ENCODE peak calls at places on chromosomes 7 and 10, in eight cellular contexts. One of them, this sample, is unnamed.

GRCh38 chr7:4006687-4007086 is 675.4 kb upstream of the FOXK1 start:
- DNase-seq in prostate gland: peak
- DNase-seq in breast epithelium: peak
- DNase-seq in thyroid gland: no peak
- DNase-seq in sigmoid colon: peak
- DNase-seq in HCT116: no peak
- DNase-seq in A549: no peak
- DNase-seq in H54: no peak
- DNase-seq in this sample: no peak

GRCh38 chr7:2260820-2261219 is 18.8 kb downstream of the NUDT1 start:
- DNase-seq in HCT116: no peak
- DNase-seq in H54: peak
- DNase-seq in prostate gland: no peak
- DNase-seq in A549: peak
- DNase-seq in thyroid gland: peak
- DNase-seq in sigmoid colon: no peak
- DNase-seq in breast epithelium: peak
- DNase-seq in this sample: peak

GRCh38 chr10:29276251-29276850 is 12.5 kb upstream of the LYZL1 start:
- DNase-seq in sigmoid colon: no peak
- DNase-seq in prostate gland: no peak
- DNase-seq in HCT116: no peak
- DNase-seq in breast epithelium: no peak
- DNase-seq in thyroid gland: no peak
- DNase-seq in A549: peak
- DNase-seq in H54: no peak
- DNase-seq in this sample: no peak

GRCh38 chr7:149883452-149883861 is 9.7 kb downstream of the ATP6V0E2 start:
- DNase-seq in thyroid gland: peak
- DNase-seq in sigmoid colon: peak
- DNase-seq in H54: peak
- DNase-seq in A549: peak
- DNase-seq in HCT116: peak
- DNase-seq in prostate gland: peak
- DNase-seq in breast epithelium: peak
- DNase-seq in this sample: peak

GRCh38 chr10:30538086-30538485 is 91.5 kb downstream of the LYZL2 start:
- DNase-seq in thyroid gland: no peak
- DNase-seq in HCT116: no peak
- DNase-seq in sigmoid colon: no peak
- DNase-seq in prostate gland: no peak
- DNase-seq in H54: peak
- DNase-seq in A549: peak
- DNase-seq in breast epithelium: no peak
- DNase-seq in this sample: no peak

GRCh38 chr10:87925570-87925969 is 62.1 kb downstream of the PTEN start:
- DNase-seq in prostate gland: no peak
- DNase-seq in thyroid gland: no peak
- DNase-seq in H54: no peak
- DNase-seq in breast epithelium: no peak
- DNase-seq in sigmoid colon: no peak
- DNase-seq in HCT116: no peak
- DNase-seq in A549: no peak
- DNase-seq in this sample: no peak

GRCh38 chr7:82029236-82029635 is 259.4 kb upstream of the HGF start:
- DNase-seq in H54: no peak
- DNase-seq in HCT116: no peak
- DNase-seq in thyroid gland: no peak
- DNase-seq in prostate gland: no peak
- DNase-seq in A549: no peak
- DNase-seq in breast epithelium: no peak
- DNase-seq in sigmoid colon: no peak
- DNase-seq in this sample: no peak

GRCh38 chr7:50182734-50183133 is 89.7 kb upstream of the ZPBP start:
- DNase-seq in HCT116: no peak
- DNase-seq in sigmoid colon: no peak
- DNase-seq in prostate gland: no peak
- DNase-seq in A549: no peak
- DNase-seq in thyroid gland: no peak
- DNase-seq in H54: no peak
- DNase-seq in breast epithelium: no peak
- DNase-seq in this sample: no peak

GRCh38 chr7:109246330-109247077 is 676.8 kb downstream of the DNAJB9 start:
- DNase-seq in H54: no peak
- DNase-seq in sigmoid colon: no peak
- DNase-seq in HCT116: peak
- DNase-seq in prostate gland: peak
- DNase-seq in thyroid gland: no peak
- DNase-seq in breast epithelium: no peak
- DNase-seq in A549: peak
- DNase-seq in this sample: peak

GRCh38 chr7:71005109-71005508 is 126.8 kb upstream of the GALNT17 start:
- DNase-seq in A549: no peak
- DNase-seq in HCT116: no peak
- DNase-seq in breast epithelium: no peak
- DNase-seq in H54: no peak
- DNase-seq in thyroid gland: no peak
- DNase-seq in prostate gland: no peak
- DNase-seq in sigmoid colon: no peak
- DNase-seq in this sample: no peak

GRCh38 chr10:119205926-119206602 is 1.3 kb upstream of the GRK5 start:
- DNase-seq in breast epithelium: peak
- DNase-seq in thyroid gland: peak
- DNase-seq in sigmoid colon: peak
- DNase-seq in HCT116: no peak
- DNase-seq in prostate gland: peak
- DNase-seq in A549: peak
- DNase-seq in H54: peak
- DNase-seq in this sample: peak

GRCh38 chr10:73894245-73894971 is 16.5 kb upstream of the PLAU start:
- DNase-seq in prostate gland: no peak
- DNase-seq in sigmoid colon: no peak
- DNase-seq in A549: peak
- DNase-seq in H54: peak
- DNase-seq in thyroid gland: no peak
- DNase-seq in HCT116: no peak
- DNase-seq in breast epithelium: no peak
- DNase-seq in this sample: no peak

GRCh38 chr10:92450896-92451295 is 123.0 kb downstream of the IDE start:
- DNase-seq in H54: no peak
- DNase-seq in prostate gland: no peak
- DNase-seq in sigmoid colon: no peak
- DNase-seq in thyroid gland: no peak
- DNase-seq in HCT116: no peak
- DNase-seq in breast epithelium: no peak
- DNase-seq in A549: no peak
- DNase-seq in this sample: no peak

GRCh38 chr10:117237401-117237991 is 3.4 kb upstream of the SLC18A2 start:
- DNase-seq in H54: no peak
- DNase-seq in thyroid gland: no peak
- DNase-seq in HCT116: no peak
- DNase-seq in sigmoid colon: no peak
- DNase-seq in prostate gland: no peak
- DNase-seq in breast epithelium: no peak
- DNase-seq in A549: no peak
- DNase-seq in this sample: no peak

GRCh38 chr10:84156768-84157167 is 16.8 kb upstream of the GPR15LG start:
- DNase-seq in H54: no peak
- DNase-seq in A549: no peak
- DNase-seq in HCT116: no peak
- DNase-seq in breast epithelium: no peak
- DNase-seq in sigmoid colon: no peak
- DNase-seq in prostate gland: no peak
- DNase-seq in thyroid gland: no peak
- DNase-seq in this sample: no peak

GRCh38 chr10:62637249-62638061 is 167.1 kb upstream of the ADO start:
- DNase-seq in thyroid gland: no peak
- DNase-seq in prostate gland: no peak
- DNase-seq in sigmoid colon: no peak
- DNase-seq in H54: no peak
- DNase-seq in A549: no peak
- DNase-seq in breast epithelium: no peak
- DNase-seq in HCT116: no peak
- DNase-seq in this sample: peak

GRCh38 chr7:141421306-141421705 is 129.9 kb upstream of the AGK start:
- DNase-seq in H54: no peak
- DNase-seq in prostate gland: no peak
- DNase-seq in sigmoid colon: no peak
- DNase-seq in thyroid gland: no peak
- DNase-seq in breast epithelium: no peak
- DNase-seq in HCT116: no peak
- DNase-seq in A549: no peak
- DNase-seq in this sample: no peak

GRCh38 chr7:38025815-38026214 is 105.4 kb downstream of the EPDR1 start:
- DNase-seq in A549: no peak
- DNase-seq in H54: no peak
- DNase-seq in thyroid gland: no peak
- DNase-seq in sigmoid colon: no peak
- DNase-seq in breast epithelium: no peak
- DNase-seq in prostate gland: no peak
- DNase-seq in HCT116: no peak
- DNase-seq in this sample: no peak

GRCh38 chr10:43128958-43129706 is 9.1 kb upstream of the CSGALNACT2 start:
- DNase-seq in breast epithelium: no peak
- DNase-seq in thyroid gland: no peak
- DNase-seq in sigmoid colon: no peak
- DNase-seq in A549: no peak
- DNase-seq in HCT116: peak
- DNase-seq in prostate gland: no peak
- DNase-seq in H54: peak
- DNase-seq in this sample: peak

GRCh38 chr10:5413012-5413938 is 918 bp downstream of the NET1 start:
- DNase-seq in A549: peak
- DNase-seq in breast epithelium: no peak
- DNase-seq in thyroid gland: peak
- DNase-seq in H54: peak
- DNase-seq in prostate gland: no peak
- DNase-seq in HCT116: no peak
- DNase-seq in sigmoid colon: no peak
- DNase-seq in this sample: no peak

GRCh38 chr10:5416981-5417380 is 4.6 kb downstream of the NET1 start:
- DNase-seq in A549: no peak
- DNase-seq in sigmoid colon: no peak
- DNase-seq in thyroid gland: no peak
- DNase-seq in H54: no peak
- DNase-seq in HCT116: no peak
- DNase-seq in breast epithelium: no peak
- DNase-seq in prostate gland: no peak
- DNase-seq in this sample: no peak

GRCh38 chr10:5406918-5407317 is 2.3 kb upstream of the TUBAL3 start:
- DNase-seq in sigmoid colon: no peak
- DNase-seq in A549: no peak
- DNase-seq in breast epithelium: no peak
- DNase-seq in prostate gland: no peak
- DNase-seq in H54: no peak
- DNase-seq in HCT116: no peak
- DNase-seq in thyroid gland: no peak
- DNase-seq in this sample: no peak

GRCh38 chr10:5411941-5412276 is 448 bp upstream of the NET1 start:
- DNase-seq in A549: no peak
- DNase-seq in H54: no peak
- DNase-seq in HCT116: no peak
- DNase-seq in thyroid gland: no peak
- DNase-seq in sigmoid colon: no peak
- DNase-seq in breast epithelium: no peak
- DNase-seq in prostate gland: no peak
- DNase-seq in this sample: no peak

GRCh38 chr10:5412277-5412941 is at the start of gene NET1:
- DNase-seq in H54: peak
- DNase-seq in prostate gland: peak
- DNase-seq in HCT116: peak
- DNase-seq in breast epithelium: peak
- DNase-seq in thyroid gland: peak
- DNase-seq in sigmoid colon: peak
- DNase-seq in A549: peak
- DNase-seq in this sample: peak
- TF ChIP-seq POLR2A in H54: peak
- TF ChIP-seq POLR2A in prostate gland: peak
- TF ChIP-seq POLR2A in HCT116: no peak
- TF ChIP-seq POLR2A in breast epithelium: no peak
- TF ChIP-seq POLR2A in thyroid gland: no peak
- TF ChIP-seq POLR2A in sigmoid colon: no peak
- TF ChIP-seq POLR2A in A549: peak
- TF ChIP-seq POLR2A in this sample: peak

GRCh38 chr7:40469481-40469880 is 334.7 kb downstream of the SUGCT start:
- DNase-seq in breast epithelium: no peak
- DNase-seq in HCT116: no peak
- DNase-seq in prostate gland: no peak
- DNase-seq in A549: no peak
- DNase-seq in H54: no peak
- DNase-seq in sigmoid colon: no peak
- DNase-seq in thyroid gland: no peak
- DNase-seq in this sample: no peak

GRCh38 chr7:40471891-40472290 is 337.1 kb downstream of the SUGCT start:
- DNase-seq in prostate gland: no peak
- DNase-seq in HCT116: no peak
- DNase-seq in A549: no peak
- DNase-seq in sigmoid colon: no peak
- DNase-seq in thyroid gland: no peak
- DNase-seq in H54: no peak
- DNase-seq in breast epithelium: no peak
- DNase-seq in this sample: no peak

GRCh38 chr7:40470817-40471216 is 336.0 kb downstream of the SUGCT start:
- DNase-seq in H54: no peak
- DNase-seq in sigmoid colon: no peak
- DNase-seq in prostate gland: no peak
- DNase-seq in A549: no peak
- DNase-seq in HCT116: no peak
- DNase-seq in thyroid gland: no peak
- DNase-seq in breast epithelium: no peak
- DNase-seq in this sample: no peak

GRCh38 chr7:40474790-40475680 is 340.2 kb downstream of the SUGCT start:
- DNase-seq in breast epithelium: no peak
- DNase-seq in HCT116: no peak
- DNase-seq in prostate gland: no peak
- DNase-seq in A549: no peak
- DNase-seq in sigmoid colon: no peak
- DNase-seq in thyroid gland: no peak
- DNase-seq in H54: no peak
- DNase-seq in this sample: no peak

GRCh38 chr7:40470111-40470736 is 335.4 kb downstream of the SUGCT start:
- DNase-seq in sigmoid colon: no peak
- DNase-seq in prostate gland: no peak
- DNase-seq in A549: no peak
- DNase-seq in thyroid gland: peak
- DNase-seq in HCT116: no peak
- DNase-seq in breast epithelium: no peak
- DNase-seq in H54: no peak
- DNase-seq in this sample: no peak
- TF ChIP-seq POLR2A in sigmoid colon: no peak
- TF ChIP-seq POLR2A in prostate gland: no peak
- TF ChIP-seq POLR2A in A549: no peak
- TF ChIP-seq POLR2A in thyroid gland: no peak
- TF ChIP-seq POLR2A in HCT116: no peak
- TF ChIP-seq POLR2A in breast epithelium: no peak
- TF ChIP-seq POLR2A in H54: no peak
- TF ChIP-seq POLR2A in this sample: no peak

GRCh38 chr7:151059362-151060112 is at the start of gene SLC4A2:
- DNase-seq in thyroid gland: peak
- DNase-seq in prostate gland: peak
- DNase-seq in breast epithelium: peak
- DNase-seq in H54: peak
- DNase-seq in A549: peak
- DNase-seq in HCT116: no peak
- DNase-seq in sigmoid colon: peak
- DNase-seq in this sample: peak
- TF ChIP-seq POLR2A in thyroid gland: no peak
- TF ChIP-seq POLR2A in prostate gland: peak
- TF ChIP-seq POLR2A in breast epithelium: no peak
- TF ChIP-seq POLR2A in H54: no peak
- TF ChIP-seq POLR2A in A549: peak
- TF ChIP-seq POLR2A in HCT116: peak
- TF ChIP-seq POLR2A in sigmoid colon: peak
- TF ChIP-seq POLR2A in this sample: peak

GRCh38 chr10:70232155-70232858 is 922 bp downstream of the PPA1 start:
- DNase-seq in HCT116: no peak
- DNase-seq in breast epithelium: no peak
- DNase-seq in sigmoid colon: peak
- DNase-seq in prostate gland: peak
- DNase-seq in H54: peak
- DNase-seq in thyroid gland: peak
- DNase-seq in A549: peak
- DNase-seq in this sample: peak
- TF ChIP-seq POLR2A in HCT116: no peak
- TF ChIP-seq POLR2A in breast epithelium: no peak
- TF ChIP-seq POLR2A in sigmoid colon: peak
- TF ChIP-seq POLR2A in prostate gland: peak
- TF ChIP-seq POLR2A in H54: peak
- TF ChIP-seq POLR2A in thyroid gland: peak
- TF ChIP-seq POLR2A in A549: no peak
- TF ChIP-seq POLR2A in this sample: no peak